ENCODE peak calls at places on chromosomes 3 and 15, in six cellular contexts. U is H9, B is neural progenitor cell, X is A549, S is mesendoderm, M is tibial nerve. W is an unnamed sample. For H3K4me1, the result is how much of the 10 kb centered on the place peaks cover.

GRCh38 chr15:74599156-74599555 is 16.5 kb upstream of the CLK3 start:
- DNase-seq in X (no peak), U (no peak), S (no peak), B (no peak), M (no peak), W (no peak)

GRCh38 chr3:66609660-66610547 is 109.1 kb upstream of the LRIG1 start:
- DNase-seq in M (no peak), X (no peak), S (peak), B (peak), U (peak), W (no peak)

GRCh38 chr15:35705885-35706590 is 160.1 kb upstream of the DPH6 start:
- DNase-seq in M (no peak), B (no peak), S (peak), U (no peak), X (no peak), W (no peak)

GRCh38 chr3:107064445-107065060 is 312.7 kb upstream of the CCDC54 start:
- DNase-seq in U (peak), M (peak), B (peak), X (peak), S (peak), W (peak)

GRCh38 chr3:190566043-190566933 is 52.4 kb downstream of the IL1RAP start:
- DNase-seq in M (peak), U (no peak), S (peak), B (no peak), X (peak), W (peak)

GRCh38 chr3:113663324-113663750 is 33.1 kb downstream of the USF3 start:
- DNase-seq in S (no peak), U (no peak), X (no peak), M (no peak), B (no peak), W (no peak)

GRCh38 chr3:162721736-162722135 is 1225.1 kb downstream of the OTOL1 start:
- DNase-seq in B (no peak), X (no peak), M (no peak), S (peak), U (no peak), W (no peak)

GRCh38 chr15:28017423-28017924 is 81.6 kb downstream of the OCA2 start:
- DNase-seq in S (peak), X (no peak), B (peak), U (no peak), M (no peak), W (no peak)

GRCh38 chr3:52225452-52226228 is at the start of gene TLR9:
- DNase-seq in B (no peak), U (peak), M (no peak), X (no peak), S (no peak), W (no peak)

GRCh38 chr15:49934487-49934886 is 184.5 kb downstream of the ATP8B4 start:
- DNase-seq in M (no peak), X (no peak), S (no peak), B (no peak), U (no peak), W (no peak)

GRCh38 chr3:98449606-98450193 is 13.3 kb upstream of the OR5K1 start:
- DNase-seq in X (no peak), U (no peak), S (no peak), B (no peak), M (no peak), W (no peak)

GRCh38 chr3:192957441-192957951 is 39.8 kb upstream of the MB21D2 start:
- DNase-seq in M (no peak), U (no peak), X (no peak), S (no peak), B (no peak), W (no peak)

DNA sequence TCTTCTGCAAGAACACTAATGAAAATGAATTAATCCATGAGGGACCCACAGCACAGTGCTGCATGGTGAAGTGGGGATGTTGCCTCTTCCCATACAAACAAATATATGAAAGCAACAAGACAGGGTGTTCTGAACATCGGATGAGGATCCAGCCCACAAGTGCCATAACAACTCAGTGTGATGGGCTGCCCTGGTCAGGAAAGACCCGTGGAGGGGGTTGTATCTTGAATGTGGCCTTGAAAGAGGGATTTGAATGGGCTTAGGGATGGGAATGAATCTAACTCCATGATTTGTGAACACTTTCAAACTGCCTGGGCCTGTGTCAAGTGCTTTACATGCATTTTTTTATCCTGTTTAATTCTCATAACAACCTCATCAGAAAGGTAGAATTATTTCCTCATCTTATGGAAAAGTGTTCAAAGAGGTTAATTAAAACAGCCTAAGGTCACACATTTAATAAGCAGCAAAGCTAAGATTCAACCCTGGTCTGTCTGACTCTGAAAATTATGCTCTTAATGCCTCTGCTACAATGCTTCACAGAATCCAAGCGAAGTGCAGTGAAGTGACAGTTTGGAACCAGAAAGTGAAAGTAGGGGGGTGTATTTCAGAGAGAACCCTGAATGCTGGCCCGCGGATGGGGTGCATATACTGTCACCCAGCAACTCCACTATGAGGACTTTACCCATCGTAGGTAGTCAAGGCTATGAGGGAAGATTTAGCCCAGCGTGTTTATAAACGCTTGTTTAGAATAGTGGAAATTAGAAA is 65.6 kb upstream of the HEG1 start:
- DNase-seq in S (no peak), B (no peak), M (no peak), X (no peak), U (no peak), W (no peak)
- H3K4me1 ChIP-seq in S (under half), B (under half), M (under half), X (under half), U (under half), W (under half)

GRCh38 chr3:10357095-10357494 is 36.2 kb upstream of the SEC13 start:
- DNase-seq in M (no peak), X (no peak), U (no peak), S (no peak), B (no peak), W (no peak)
- H3K27ac ChIP-seq in M (no peak), X (peak), U (no peak), S (no peak), B (no peak), W (no peak)

DNA sequence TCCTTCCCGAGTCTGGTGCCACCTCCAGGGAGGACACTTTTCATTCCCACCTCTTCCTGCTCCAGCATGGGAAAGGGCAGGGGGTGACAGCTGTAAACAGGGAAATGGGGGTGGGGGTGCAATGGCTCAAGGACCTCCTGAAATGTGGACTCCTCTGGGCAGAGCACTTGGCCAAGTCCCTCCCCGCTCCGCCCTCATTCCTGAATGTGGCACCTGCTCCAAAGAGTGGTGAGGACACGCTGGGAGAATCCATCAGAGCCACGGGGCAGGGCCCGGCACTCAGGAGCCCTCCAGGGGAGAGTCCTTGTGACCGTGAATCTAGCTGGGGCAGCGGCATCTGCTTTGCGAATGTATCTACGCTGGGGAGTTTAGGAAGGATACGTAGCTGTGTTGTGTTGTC is 11.1 kb upstream of the LINGO1 start:
- DNase-seq in U (no peak), B (no peak), S (no peak), X (no peak), M (no peak), W (no peak)
- H3K4me1 ChIP-seq in U (under half), B (under half), S (under half), X (under half), M (under half), W (under half)

DNA sequence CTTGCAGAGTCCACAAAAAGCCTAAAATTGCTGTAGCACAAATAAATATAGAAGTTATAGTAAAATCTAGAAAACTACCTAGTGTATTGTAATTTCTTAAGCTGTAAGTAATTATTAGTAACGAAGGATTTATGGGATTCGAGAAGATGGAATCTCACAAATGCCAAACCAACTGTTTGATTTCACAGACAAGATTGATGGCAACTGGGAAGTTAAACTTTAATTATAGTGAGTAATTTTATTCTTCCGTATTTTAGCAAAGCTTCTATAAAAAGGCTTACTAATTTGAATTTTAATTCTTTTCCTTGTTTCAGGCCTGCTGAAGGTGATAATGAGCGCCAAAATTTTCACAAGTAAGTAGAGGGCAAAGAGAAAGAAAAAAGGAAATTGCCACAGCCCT is 36.6 kb downstream of the GATM start:
- DNase-seq in S (no peak), U (no peak), M (no peak), X (no peak), B (no peak), W (no peak)
- H3K27ac ChIP-seq in S (no peak), U (no peak), M (no peak), X (no peak), B (no peak), W (no peak)

GRCh38 chr3:153247331-153248311 is 85.6 kb downstream of the RAP2B start:
- DNase-seq in S (no peak), B (no peak), X (no peak), U (no peak), M (no peak), W (no peak)

GRCh38 chr3:153252963-153253362 is 90.9 kb downstream of the RAP2B start:
- DNase-seq in B (no peak), S (no peak), X (no peak), M (no peak), U (no peak), W (no peak)

GRCh38 chr3:153246805-153247204 is 84.8 kb downstream of the RAP2B start:
- DNase-seq in B (no peak), X (no peak), S (no peak), U (no peak), M (no peak), W (no peak)

GRCh38 chr3:153245661-153246060 is 83.6 kb downstream of the RAP2B start:
- DNase-seq in S (no peak), M (no peak), U (no peak), X (no peak), B (no peak), W (no peak)

DNA sequence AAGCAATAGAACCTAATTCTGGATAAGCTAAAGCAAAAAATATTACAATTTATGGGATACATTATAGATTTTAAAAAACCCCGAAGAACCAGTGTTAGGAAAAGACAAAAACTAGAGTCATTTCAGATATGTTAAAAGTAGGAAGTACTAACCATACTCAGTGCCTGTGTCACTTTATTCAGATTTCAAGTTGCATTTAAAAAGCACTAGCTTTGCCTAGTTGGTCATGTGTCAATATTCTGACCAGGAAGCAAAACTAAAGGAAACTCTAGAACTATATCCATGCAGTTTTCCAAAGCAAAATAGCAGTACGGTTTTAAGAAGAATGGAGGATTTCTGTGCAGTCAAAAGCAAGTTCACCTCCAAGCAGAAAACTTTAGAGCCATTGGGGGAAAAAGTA is 88.4 kb downstream of the RAP2B start:
- DNase-seq in X (no peak), M (no peak), S (no peak), U (no peak), B (no peak), W (no peak)
- H3K4me1 ChIP-seq in X (under half), M (under half), S (under half), U (under half), B (under half), W (under half)

GRCh38 chr15:37078566-37078965 is 21.8 kb downstream of the MEIS2 start:
- DNase-seq in U (no peak), X (no peak), M (no peak), B (no peak), S (no peak), W (no peak)

GRCh38 chr15:37079726-37080125 is 20.6 kb downstream of the MEIS2 start:
- DNase-seq in B (no peak), X (no peak), S (no peak), U (no peak), M (no peak), W (no peak)

GRCh38 chr15:37084602-37085001 is 15.7 kb downstream of the MEIS2 start:
- DNase-seq in X (no peak), B (no peak), M (no peak), S (no peak), U (no peak), W (no peak)

GRCh38 chr15:37083610-37084009 is 16.7 kb downstream of the MEIS2 start:
- DNase-seq in U (no peak), S (no peak), X (no peak), M (no peak), B (no peak), W (no peak)

DNA sequence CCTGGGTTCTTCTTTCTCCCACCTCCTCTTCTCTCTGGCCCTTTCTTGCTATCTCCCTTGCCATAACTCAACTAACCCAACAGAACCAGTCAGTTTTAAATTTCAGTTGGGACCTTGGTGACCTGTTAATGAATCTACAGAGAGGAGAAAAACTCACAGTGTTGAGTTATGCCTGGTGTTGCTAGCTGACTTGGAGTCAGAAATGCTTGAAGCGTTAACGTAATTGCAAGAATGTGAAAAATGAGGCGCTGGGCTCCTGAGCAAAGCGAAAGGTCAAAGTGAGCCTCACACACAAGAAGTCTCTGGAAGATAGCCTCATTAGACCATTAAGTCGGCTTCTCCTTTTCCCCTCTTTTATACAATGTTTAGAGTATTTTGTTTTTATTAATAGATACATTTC is 18.4 kb downstream of the MEIS2 start:
- DNase-seq in U (no peak), B (no peak), X (no peak), M (no peak), S (peak), W (no peak)
- H3K27ac ChIP-seq in U (no peak), B (no peak), X (no peak), M (no peak), S (no peak), W (no peak)

GRCh38 chr3:171376125-171376947 is 83.9 kb downstream of the TNIK start:
- DNase-seq in X (no peak), U (no peak), M (no peak), S (no peak), B (no peak), W (no peak)
- H3K4me1 ChIP-seq in X (under half), U (under half), M (under half), S (under half), B (under half), W (under half)

DNA sequence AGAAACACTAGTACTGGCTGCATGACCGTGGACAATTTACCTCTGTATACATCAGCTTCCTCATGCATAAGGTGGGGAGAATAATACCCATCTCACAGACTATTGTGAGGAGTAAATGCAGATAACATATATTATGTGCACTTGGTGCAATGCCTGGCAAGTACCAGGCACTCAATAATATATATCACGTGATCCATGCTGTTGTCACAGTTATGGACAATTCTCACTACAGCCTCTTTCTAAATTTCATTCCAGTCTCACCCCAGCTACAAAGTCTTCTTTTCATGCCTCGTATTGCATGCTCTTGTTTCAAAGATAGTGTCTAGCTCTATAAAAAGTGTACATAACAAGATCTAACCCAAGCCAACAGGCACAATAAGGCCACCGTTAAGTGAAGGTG is 494.3 kb upstream of the ADAMTS9 start:
- DNase-seq in U (no peak), S (no peak), M (no peak), X (no peak), B (no peak), W (no peak)
- H3K27ac ChIP-seq in U (no peak), S (no peak), M (peak), X (no peak), B (no peak), W (no peak)

GRCh38 chr15:98799461-98799971 is 151.2 kb downstream of the IGF1R start:
- DNase-seq in U (no peak), M (no peak), S (peak), B (peak), X (peak), W (no peak)
- H3K4me1 ChIP-seq in U (under half), M (half or more), S (under half), B (under half), X (half or more), W (under half)

GRCh38 chr3:141955163-141955562 is 78.7 kb downstream of the ATP1B3 start:
- DNase-seq in B (peak), M (no peak), U (no peak), X (no peak), S (no peak), W (no peak)
- H3K27ac ChIP-seq in B (peak), M (peak), U (no peak), X (no peak), S (no peak), W (no peak)